ENCODE peak calls at places on chromosomes 7 and 10, in seven cellular contexts. I is Calu3, U is transverse colon, Q is left ventricle myocardium inferior, B is foreskin fibroblast, M is HFFc6, T is MM.1S. H is an unnamed sample.

GRCh38 chr10:97718659-97719142 is 5.2 kb downstream of the MARVELD1 start:
- DNase-seq in I (peak; percentile 78), U (peak; percentile 94), Q (no peak), B (peak; percentile 70), M (no peak), T (no peak), H (no peak)

GRCh38 chr7:41886257-41886905 is 183.5 kb upstream of the INHBA start:
- DNase-seq in I (no peak), U (peak; percentile 47), Q (peak; percentile 28), B (peak; percentile 93), M (peak; percentile 84), T (no peak), H (no peak)

GRCh38 chr10:5584895-5585516 is 60.2 kb downstream of the CALML3 start:
- DNase-seq in I (peak; percentile 60), U (no peak), Q (no peak), B (peak; percentile 95), M (peak; percentile 98), T (peak; percentile 71), H (no peak)

GRCh38 chr10:4541292-4541691 is 284.7 kb upstream of the AKR1E2 start:
- DNase-seq in I (peak; percentile 53), U (peak; percentile 19), Q (no peak), B (peak; percentile 97), M (peak; percentile 96), T (no peak), H (no peak)

GRCh38 chr7:33591481-33591880 is 313.9 kb upstream of the BMPER start:
- DNase-seq in I (no peak), U (no peak), Q (no peak), B (no peak), M (no peak), T (no peak), H (no peak)

GRCh38 chr10:86538547-86538946 is 17.0 kb upstream of the WAPL start:
- DNase-seq in I (no peak), U (peak; percentile 16), Q (no peak), B (peak; percentile 31), M (no peak), T (no peak), H (no peak)

GRCh38 chr10:34319197-34319846 is 495.8 kb downstream of the PARD3 start:
- DNase-seq in I (peak; percentile 58), U (peak; percentile 49), Q (no peak), B (peak; percentile 97), M (peak; percentile 88), T (no peak), H (no peak)

GRCh38 chr7:82674319-82674718 is 230.7 kb upstream of the CACNA2D1 start:
- DNase-seq in I (no peak), U (no peak), Q (no peak), B (peak; percentile 45), M (no peak), T (no peak), H (no peak)

GRCh38 chr10:71268247-71268691 is 50.8 kb upstream of the SLC29A3 start:
- DNase-seq in I (peak; percentile 28), U (no peak), Q (no peak), B (peak; percentile 86), M (peak; percentile 47), T (no peak), H (no peak)

GRCh38 chr10:48243487-48243886 is 31.0 kb downstream of the FRMPD2 start:
- DNase-seq in I (no peak), U (no peak), Q (no peak), B (no peak), M (no peak), T (no peak), H (no peak)

GRCh38 chr10:83075395-83076072 is 1063.8 kb upstream of the GHITM start:
- DNase-seq in I (no peak), U (no peak), Q (no peak), B (no peak), M (no peak), T (no peak), H (no peak)

GRCh38 chr10:104580321-104580720 is 60.8 kb upstream of the SORCS3 start:
- DNase-seq in I (no peak), U (no peak), Q (no peak), B (peak; percentile 76), M (peak; percentile 58), T (no peak), H (no peak)

GRCh38 chr10:73079779-73080178 is 16.9 kb downstream of the P4HA1 start:
- DNase-seq in I (no peak), U (no peak), Q (no peak), B (no peak), M (no peak), T (no peak), H (no peak)

GRCh38 chr7:803243-803635 is 29.0 kb upstream of the SUN1 start:
- DNase-seq in I (no peak), U (no peak), Q (no peak), B (no peak), M (no peak), T (no peak), H (no peak)

GRCh38 chr7:103714377-103714927 is 268.4 kb upstream of the SLC26A5 start:
- DNase-seq in I (no peak), U (no peak), Q (no peak), B (no peak), M (no peak), T (no peak), H (no peak)

GRCh38 chr10:60367014-60367413 is 22.7 kb downstream of the ANK3 start:
- DNase-seq in I (no peak), U (no peak), Q (no peak), B (peak; percentile 8), M (no peak), T (no peak), H (no peak)

GRCh38 chr7:102073931-102074880 is 212.5 kb upstream of the SH2B2 start:
- DNase-seq in I (no peak), U (peak; percentile 45), Q (no peak), B (no peak), M (peak; percentile 80), T (no peak), H (no peak)

GRCh38 chr10:24310104-24310503 is 101.2 kb downstream of the KIAA1217 start:
- DNase-seq in I (no peak), U (no peak), Q (no peak), B (no peak), M (no peak), T (no peak), H (no peak)

GRCh38 chr7:4216016-4216415 is 466.1 kb upstream of the FOXK1 start:
- DNase-seq in I (no peak), U (no peak), Q (no peak), B (peak; percentile 3), M (no peak), T (no peak), H (no peak)

GRCh38 chr7:79298145-79298760 is 155.2 kb downstream of the MAGI2 start:
- DNase-seq in I (peak; percentile 24), U (no peak), Q (no peak), B (peak; percentile 78), M (peak; percentile 53), T (peak; percentile 57), H (no peak)

GRCh38 chr7:158016171-158017087 is 571.2 kb downstream of the PTPRN2 start:
- DNase-seq in I (no peak), U (no peak), Q (no peak), B (no peak), M (no peak), T (peak; percentile 61), H (no peak)

GRCh38 chr10:11373626-11374310 is 237.7 kb downstream of the USP6NL start:
- DNase-seq in I (no peak), U (no peak), Q (no peak), B (no peak), M (no peak), T (no peak), H (no peak)

GRCh38 chr10:97278491-97278989 is 13.9 kb downstream of the ARHGAP19 start:
- DNase-seq in I (no peak), U (no peak), Q (no peak), B (peak; percentile 90), M (peak; percentile 82), T (peak; percentile 65), H (no peak)

GRCh38 chr10:17229016-17229716 is 1.1 kb downstream of the VIM start:
- DNase-seq in I (peak; percentile 70), U (peak; percentile 82), Q (peak; percentile 91), B (peak; percentile 98), M (peak; percentile 92), T (peak; percentile 25), H (peak; percentile 96)

GRCh38 chr10:126352446-126352845 is 35.8 kb downstream of the ADAM12 start:
- DNase-seq in I (no peak), U (no peak), Q (no peak), B (no peak), M (no peak), T (no peak), H (no peak)

GRCh38 chr7:22200777-22201176 is 156.2 kb downstream of the RAPGEF5 start:
- DNase-seq in I (no peak), U (no peak), Q (no peak), B (no peak), M (no peak), T (peak; percentile 48), H (no peak)

GRCh38 chr10:847868-848267 is 83.6 kb downstream of the LARP4B start:
- DNase-seq in I (no peak), U (no peak), Q (no peak), B (no peak), M (no peak), T (no peak), H (no peak)
- TF ChIP-seq CTCF in I (no peak), U (no peak), Q (peak; percentile 18), B (peak; percentile 16), M (peak; percentile 13), T (no peak), H (no peak)

DNA sequence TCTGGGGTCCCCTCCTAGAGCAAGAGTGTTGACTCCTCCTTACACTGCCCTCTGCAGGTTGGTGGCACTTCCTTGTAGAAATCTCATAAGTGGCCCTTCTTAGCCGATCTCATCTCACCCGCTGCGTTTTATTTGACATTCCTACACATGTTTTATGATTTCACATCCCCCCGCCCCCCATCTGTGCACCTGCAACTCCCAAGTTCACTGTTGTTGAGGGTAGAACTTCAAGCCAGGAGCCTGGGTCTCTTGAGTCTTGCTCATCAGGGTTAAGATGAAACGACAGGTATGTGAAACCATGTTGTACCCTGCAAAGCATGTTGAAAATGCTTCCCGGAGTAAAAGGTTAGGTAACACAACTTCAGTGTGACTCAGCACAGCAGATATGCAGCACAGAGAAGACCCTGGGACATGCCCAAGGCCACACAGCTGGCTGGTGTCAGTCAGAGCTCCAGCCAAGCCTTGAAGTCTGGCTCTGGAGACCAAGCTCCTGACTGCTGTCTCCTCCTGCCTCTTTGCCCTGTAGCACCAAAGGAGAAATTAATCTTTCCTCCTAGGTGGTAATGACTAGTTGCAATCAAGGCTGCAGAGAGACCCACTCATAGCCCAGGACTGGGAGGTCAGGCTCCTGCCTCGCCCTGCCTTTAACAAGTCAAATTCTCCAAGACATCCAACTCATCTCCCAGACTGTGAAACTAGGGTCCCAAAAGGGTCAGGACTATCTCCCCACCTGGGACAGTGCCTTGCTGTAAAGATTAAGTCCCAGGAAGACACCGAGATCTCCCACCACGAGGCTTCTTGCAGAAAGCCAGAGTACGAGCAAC is 171.0 kb downstream of the PRKAG2 start:
- DNase-seq in I (peak; percentile 58), U (peak; percentile 32), Q (peak; percentile 15), B (peak; percentile 71), M (peak; percentile 36), T (peak; percentile 42), H (no peak)
- TF ChIP-seq CTCF in I (peak; percentile 45), U (peak; percentile 38), Q (peak; percentile 65), B (peak; percentile 64), M (peak; percentile 78), T (peak; percentile 61), H (peak; percentile 59)

GRCh38 chr10:47024046-47024322 is 112.8 kb downstream of the PTPN20 start:
- DNase-seq in I (no peak), U (no peak), Q (no peak), B (no peak), M (no peak), T (no peak), H (peak; percentile 32)
- TF ChIP-seq CTCF in I (no peak), U (no peak), Q (no peak), B (no peak), M (no peak), T (no peak), H (no peak)

GRCh38 chr10:1193561-1193960 is 137.4 kb downstream of the WDR37 start:
- DNase-seq in I (no peak), U (no peak), Q (no peak), B (no peak), M (no peak), T (no peak), H (no peak)
- TF ChIP-seq CTCF in I (no peak), U (no peak), Q (no peak), B (no peak), M (no peak), T (no peak), H (no peak)

H was measured in osteocyte.